ENCODE peak calls at places on chromosomes 6 and 20, in five cellular contexts. One of them, this sample, is unnamed.

GRCh38 chr20:61990484-61990883 is 75.2 kb downstream of the TAF4 start:
- DNase-seq in sigmoid colon: no peak
- DNase-seq in bronchial epithelial cell: no peak
- DNase-seq in astrocyte: no peak
- DNase-seq in left lung: no peak
- DNase-seq in this sample: no peak

GRCh38 chr6:55199239-55199638 is 24.9 kb downstream of the HCRTR2 start:
- DNase-seq in sigmoid colon: no peak
- DNase-seq in bronchial epithelial cell: no peak
- DNase-seq in astrocyte: no peak
- DNase-seq in left lung: no peak
- DNase-seq in this sample: no peak

GRCh38 chr20:20461526-20461925 is 93.6 kb downstream of the INSM1 start:
- DNase-seq in sigmoid colon: no peak
- DNase-seq in bronchial epithelial cell: no peak
- DNase-seq in astrocyte: no peak
- DNase-seq in left lung: no peak
- DNase-seq in this sample: no peak

GRCh38 chr6:128519931-128520435 is 416 bp downstream of the PTPRK start:
- DNase-seq in sigmoid colon: peak; percentile 78
- DNase-seq in bronchial epithelial cell: peak; percentile 32
- DNase-seq in astrocyte: peak; percentile 56
- DNase-seq in left lung: peak; percentile 37
- DNase-seq in this sample: no peak

GRCh38 chr20:25040438-25040831 is 17.5 kb downstream of the ACSS1 start:
- DNase-seq in sigmoid colon: peak; percentile 95
- DNase-seq in bronchial epithelial cell: no peak
- DNase-seq in astrocyte: peak; percentile 73
- DNase-seq in left lung: peak; percentile 55
- DNase-seq in this sample: no peak

GRCh38 chr6:51004380-51004779 is 185.7 kb downstream of the TFAP2B start:
- DNase-seq in sigmoid colon: no peak
- DNase-seq in bronchial epithelial cell: no peak
- DNase-seq in astrocyte: no peak
- DNase-seq in left lung: no peak
- DNase-seq in this sample: no peak

GRCh38 chr6:140153703-140154102 is 779.3 kb upstream of the CITED2 start:
- DNase-seq in sigmoid colon: no peak
- DNase-seq in bronchial epithelial cell: no peak
- DNase-seq in astrocyte: peak; percentile 43
- DNase-seq in left lung: no peak
- DNase-seq in this sample: no peak

GRCh38 chr6:144688713-144689112 is 403.6 kb downstream of the UTRN start:
- DNase-seq in sigmoid colon: no peak
- DNase-seq in bronchial epithelial cell: no peak
- DNase-seq in astrocyte: no peak
- DNase-seq in left lung: no peak
- DNase-seq in this sample: no peak

GRCh38 chr20:43170771-43171170 is 18.9 kb downstream of the PTPRT start:
- DNase-seq in sigmoid colon: no peak
- DNase-seq in bronchial epithelial cell: no peak
- DNase-seq in astrocyte: no peak
- DNase-seq in left lung: no peak
- DNase-seq in this sample: no peak

GRCh38 chr6:98295776-98296175 is 538.6 kb upstream of the POU3F2 start:
- DNase-seq in sigmoid colon: no peak
- DNase-seq in bronchial epithelial cell: no peak
- DNase-seq in astrocyte: no peak
- DNase-seq in left lung: no peak
- DNase-seq in this sample: no peak

GRCh38 chr6:37174196-37174514 is 4.2 kb downstream of the PIM1 start:
- DNase-seq in sigmoid colon: no peak
- DNase-seq in bronchial epithelial cell: no peak
- DNase-seq in astrocyte: no peak
- DNase-seq in left lung: no peak
- DNase-seq in this sample: no peak
- H3K36me3 ChIP-seq in sigmoid colon: peaks cover 23% of the 10 kb centered on the region
- H3K36me3 ChIP-seq in bronchial epithelial cell: peaks cover 23% of the 10 kb centered on the region
- H3K36me3 ChIP-seq in astrocyte: peaks cover 26% of the 10 kb centered on the region
- H3K36me3 ChIP-seq in left lung: peaks cover 52% of the 10 kb centered on the region
- H3K36me3 ChIP-seq in this sample: peaks cover 7% of the 10 kb centered on the region

DNA sequence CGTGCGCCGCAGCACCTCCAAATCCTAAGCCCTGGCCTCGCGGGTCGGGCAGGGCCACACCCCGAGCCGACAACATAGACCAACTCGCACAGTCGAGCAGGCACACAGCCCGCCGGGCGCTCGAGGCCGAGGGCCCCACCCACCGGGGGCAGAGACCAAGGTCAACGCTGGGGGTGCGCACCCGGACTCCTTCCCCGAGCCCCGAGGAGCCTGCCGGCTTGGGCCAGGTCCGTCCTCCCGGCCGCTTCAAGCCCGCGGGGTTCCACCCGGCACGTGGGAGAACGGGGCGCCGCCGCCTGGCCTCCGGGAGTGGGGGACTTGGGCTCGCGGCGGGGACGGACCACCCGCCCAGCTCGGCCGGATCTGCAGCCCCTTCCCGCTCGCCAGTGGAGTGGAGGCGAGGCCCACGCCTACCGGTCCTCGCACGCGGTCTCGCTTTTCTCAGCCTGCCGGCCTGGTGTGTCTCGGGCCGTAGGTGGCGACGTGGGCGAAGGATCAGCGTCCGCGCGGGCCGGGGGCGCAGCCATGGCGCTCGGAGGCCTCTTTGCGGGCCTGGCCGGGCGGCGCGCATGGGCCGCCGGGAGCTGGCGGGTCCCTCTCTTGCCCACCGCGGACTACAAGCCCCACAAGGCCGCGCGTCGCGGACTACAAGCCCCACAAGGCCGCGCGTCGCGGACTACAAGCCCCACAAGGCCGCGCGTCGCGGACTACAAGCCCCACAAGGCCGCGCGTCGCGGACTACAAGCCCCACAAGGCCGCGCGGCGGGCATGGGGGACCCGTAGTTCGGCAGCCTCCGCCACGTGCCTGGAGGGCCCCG is at the start of gene UCKL1:
- DNase-seq in sigmoid colon: peak; percentile 97
- DNase-seq in bronchial epithelial cell: peak; percentile 65
- DNase-seq in astrocyte: peak; percentile 77
- DNase-seq in left lung: peak; percentile 94
- DNase-seq in this sample: no peak
- TF ChIP-seq CTCF in sigmoid colon: no peak
- TF ChIP-seq CTCF in bronchial epithelial cell: no peak
- TF ChIP-seq CTCF in astrocyte: no peak
- TF ChIP-seq CTCF in left lung: no peak
- TF ChIP-seq CTCF in this sample: no peak

GRCh38 chr6:43779864-43780260 is 9.9 kb downstream of the VEGFA start:
- DNase-seq in sigmoid colon: no peak
- DNase-seq in bronchial epithelial cell: no peak
- DNase-seq in astrocyte: no peak
- DNase-seq in left lung: no peak
- DNase-seq in this sample: no peak
- H3K36me3 ChIP-seq in sigmoid colon: peaks cover 64% of the 10 kb centered on the region
- H3K36me3 ChIP-seq in bronchial epithelial cell: peaks cover 88% of the 10 kb centered on the region
- H3K36me3 ChIP-seq in astrocyte: peaks cover 20% of the 10 kb centered on the region
- H3K36me3 ChIP-seq in left lung: peaks cover 97% of the 10 kb centered on the region
- H3K36me3 ChIP-seq in this sample: peaks cover 4% of the 10 kb centered on the region

DNA sequence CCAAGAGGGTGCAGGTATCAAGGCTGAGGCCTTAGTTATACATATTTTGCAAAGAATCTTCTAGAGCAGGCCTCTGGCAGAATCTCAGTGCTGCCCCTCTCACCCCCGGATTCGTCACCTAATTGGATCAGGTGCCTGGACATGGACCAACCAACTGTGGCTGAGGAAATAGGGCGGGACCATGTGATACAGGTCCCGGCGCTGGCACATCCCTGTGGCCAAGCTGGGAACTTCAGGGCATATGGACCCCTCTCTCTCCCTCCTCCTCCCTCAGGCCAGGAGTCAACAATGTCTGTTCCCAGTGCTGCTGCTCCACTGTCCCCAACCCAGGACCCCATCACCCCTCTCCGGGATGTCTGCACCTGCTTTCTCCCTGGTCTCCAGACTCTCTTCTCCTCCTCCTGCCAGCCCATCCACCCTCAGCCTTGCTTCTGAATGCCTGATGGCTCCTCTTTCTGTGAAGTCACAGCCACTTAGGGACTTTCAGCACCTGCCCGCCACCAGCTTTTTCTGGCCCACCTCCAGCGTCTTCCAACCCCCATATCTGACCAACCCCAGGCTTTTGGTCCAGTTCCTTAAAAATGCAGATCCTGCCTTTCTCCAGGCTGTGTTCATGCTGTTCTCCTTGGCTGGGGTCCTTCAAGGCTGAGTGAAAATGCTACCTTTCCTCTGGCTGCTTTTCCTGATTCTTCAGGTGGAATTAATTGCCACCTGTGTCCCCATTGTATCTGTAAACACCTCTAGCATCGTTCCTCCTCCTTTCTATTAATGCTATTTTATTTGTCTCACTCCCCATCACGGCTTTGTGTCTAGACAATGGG is 19.0 kb upstream of the MLN start:
- DNase-seq in sigmoid colon: no peak
- DNase-seq in bronchial epithelial cell: no peak
- DNase-seq in astrocyte: no peak
- DNase-seq in left lung: no peak
- DNase-seq in this sample: no peak
- TF ChIP-seq CTCF in sigmoid colon: no peak
- TF ChIP-seq CTCF in bronchial epithelial cell: peak; percentile 28
- TF ChIP-seq CTCF in astrocyte: peak; percentile 26
- TF ChIP-seq CTCF in left lung: no peak
- TF ChIP-seq CTCF in this sample: peak; percentile 29

GRCh38 chr6:87243812-87244211 is 78.6 kb upstream of the SMIM8 start:
- DNase-seq in sigmoid colon: no peak
- DNase-seq in bronchial epithelial cell: no peak
- DNase-seq in astrocyte: no peak
- DNase-seq in left lung: no peak
- DNase-seq in this sample: no peak
- H3K36me3 ChIP-seq in sigmoid colon: peaks cover 17% of the 10 kb centered on the region
- H3K36me3 ChIP-seq in bronchial epithelial cell: peaks cover 2% of the 10 kb centered on the region
- H3K36me3 ChIP-seq in astrocyte: peaks cover 13% of the 10 kb centered on the region
- H3K36me3 ChIP-seq in left lung: peaks cover 77% of the 10 kb centered on the region
- H3K36me3 ChIP-seq in this sample: no peaks in the 10 kb centered on the region

GRCh38 chr6:9039258-9039657 is 603.9 kb upstream of the SLC35B3 start:
- DNase-seq in sigmoid colon: no peak
- DNase-seq in bronchial epithelial cell: no peak
- DNase-seq in astrocyte: no peak
- DNase-seq in left lung: no peak
- DNase-seq in this sample: no peak
- TF ChIP-seq CTCF in sigmoid colon: no peak
- TF ChIP-seq CTCF in bronchial epithelial cell: no peak
- TF ChIP-seq CTCF in astrocyte: no peak
- TF ChIP-seq CTCF in left lung: no peak
- TF ChIP-seq CTCF in this sample: no peak